ENCODE peak calls at places on chromosomes 11 and 22, in five cellular contexts. A is mammary epithelial cell, U is hepatocyte, E is HCT116, Z is cardiac muscle cell. Y is an unnamed sample. For H3K4me1, the result is how much of the 10 kb centered on the place peaks cover.

GRCh38 chr22:39598017-39598965 is 27.7 kb downstream of the CACNA1I start:
- DNase-seq in A (peak), U (peak), E (peak), Z (peak), Y (peak)

GRCh38 chr11:117824571-117825537 is at the start of gene FXYD2:
- DNase-seq in A (no peak), U (no peak), E (no peak), Z (peak), Y (no peak)

GRCh38 chr11:75797116-75797515 is 17.9 kb upstream of the UVRAG start:
- DNase-seq in A (no peak), U (no peak), E (no peak), Z (no peak), Y (no peak)

GRCh38 chr11:48020092-48020755 is 39.9 kb downstream of the PTPRJ start:
- DNase-seq in A (no peak), U (no peak), E (no peak), Z (peak), Y (no peak)

GRCh38 chr22:41940853-41941765 is 5.8 kb downstream of the CENPM start:
- DNase-seq in A (peak), U (peak), E (no peak), Z (peak), Y (peak)

GRCh38 chr22:29150701-29151100 is 55.0 kb upstream of the EMID1 start:
- DNase-seq in A (no peak), U (no peak), E (no peak), Z (no peak), Y (no peak)

GRCh38 chr11:26193714-26194373 is 138.1 kb upstream of the ANO3 start:
- DNase-seq in A (no peak), U (peak), E (no peak), Z (no peak), Y (no peak)

GRCh38 chr22:44665115-44665514 is 36.9 kb upstream of the PRR5 start:
- DNase-seq in A (no peak), U (no peak), E (no peak), Z (peak), Y (no peak)

GRCh38 chr11:119672597-119672996 is 56.4 kb downstream of the NECTIN1 start:
- DNase-seq in A (no peak), U (no peak), E (no peak), Z (no peak), Y (no peak)

GRCh38 chr11:111514216-111515031 is at the start of gene HOATZ:
- DNase-seq in A (no peak), U (peak), E (no peak), Z (peak), Y (no peak)

GRCh38 chr11:118912742-118913410 is 12.8 kb downstream of the BCL9L start:
- DNase-seq in A (peak), U (peak), E (no peak), Z (no peak), Y (no peak)

GRCh38 chr11:107468596-107468995 is 11.0 kb upstream of the CWF19L2 start:
- DNase-seq in A (peak), U (peak), E (no peak), Z (peak), Y (no peak)

GRCh38 chr11:76234704-76235232 is 28.5 kb upstream of the WNT11 start:
- DNase-seq in A (no peak), U (no peak), E (no peak), Z (no peak), Y (no peak)

GRCh38 chr11:16771350-16772140 is 33.1 kb downstream of the C11orf58 start:
- DNase-seq in A (no peak), U (no peak), E (no peak), Z (no peak), Y (no peak)

GRCh38 chr11:120205596-120206161 is 5.2 kb upstream of the OAF start:
- DNase-seq in A (peak), U (no peak), E (no peak), Z (peak), Y (no peak)

GRCh38 chr11:68707527-68707926 is 23.2 kb downstream of the GAL start:
- DNase-seq in A (no peak), U (no peak), E (no peak), Z (no peak), Y (no peak)

GRCh38 chr11:119902656-119903181 is 173.7 kb upstream of the NECTIN1 start:
- DNase-seq in A (no peak), U (no peak), E (no peak), Z (no peak), Y (no peak)

GRCh38 chr22:40121463-40121862 is 56.3 kb upstream of the TNRC6B start:
- DNase-seq in A (no peak), U (no peak), E (no peak), Z (no peak), Y (no peak)

GRCh38 chr11:6402561-6402981 is 12.3 kb downstream of the SMPD1 start:
- DNase-seq in A (no peak), U (no peak), E (no peak), Z (no peak), Y (no peak)

GRCh38 chr11:3022982-3023381 is 30.9 kb upstream of the NAP1L4 start:
- DNase-seq in A (peak), U (peak), E (no peak), Z (peak), Y (no peak)

GRCh38 chr11:69167916-69168691 is 12.4 kb downstream of the SMIM38 start:
- DNase-seq in A (peak), U (no peak), E (no peak), Z (peak), Y (no peak)

GRCh38 chr11:16805942-16806341 is 67.5 kb downstream of the C11orf58 start:
- DNase-seq in A (no peak), U (no peak), E (no peak), Z (no peak), Y (no peak)

GRCh38 chr11:70644343-70645060 is 246.2 kb downstream of the CTTN start:
- DNase-seq in A (no peak), U (no peak), E (no peak), Z (no peak), Y (no peak)
- H3K4me1 ChIP-seq in A (under half), U (under half), E (under half), Z (under half), Y (under half)

GRCh38 chr11:45090607-45091006 is 55.8 kb upstream of the PRDM11 start:
- DNase-seq in A (no peak), U (no peak), E (no peak), Z (no peak), Y (no peak)

GRCh38 chr11:45092901-45093760 is 53.3 kb upstream of the PRDM11 start:
- DNase-seq in A (peak), U (no peak), E (no peak), Z (peak), Y (no peak)

GRCh38 chr11:45093761-45094455 is 52.5 kb upstream of the PRDM11 start:
- DNase-seq in A (no peak), U (no peak), E (no peak), Z (no peak), Y (no peak)

GRCh38 chr11:45089845-45090499 is 56.5 kb upstream of the PRDM11 start:
- DNase-seq in A (peak), U (no peak), E (no peak), Z (peak), Y (no peak)

DNA sequence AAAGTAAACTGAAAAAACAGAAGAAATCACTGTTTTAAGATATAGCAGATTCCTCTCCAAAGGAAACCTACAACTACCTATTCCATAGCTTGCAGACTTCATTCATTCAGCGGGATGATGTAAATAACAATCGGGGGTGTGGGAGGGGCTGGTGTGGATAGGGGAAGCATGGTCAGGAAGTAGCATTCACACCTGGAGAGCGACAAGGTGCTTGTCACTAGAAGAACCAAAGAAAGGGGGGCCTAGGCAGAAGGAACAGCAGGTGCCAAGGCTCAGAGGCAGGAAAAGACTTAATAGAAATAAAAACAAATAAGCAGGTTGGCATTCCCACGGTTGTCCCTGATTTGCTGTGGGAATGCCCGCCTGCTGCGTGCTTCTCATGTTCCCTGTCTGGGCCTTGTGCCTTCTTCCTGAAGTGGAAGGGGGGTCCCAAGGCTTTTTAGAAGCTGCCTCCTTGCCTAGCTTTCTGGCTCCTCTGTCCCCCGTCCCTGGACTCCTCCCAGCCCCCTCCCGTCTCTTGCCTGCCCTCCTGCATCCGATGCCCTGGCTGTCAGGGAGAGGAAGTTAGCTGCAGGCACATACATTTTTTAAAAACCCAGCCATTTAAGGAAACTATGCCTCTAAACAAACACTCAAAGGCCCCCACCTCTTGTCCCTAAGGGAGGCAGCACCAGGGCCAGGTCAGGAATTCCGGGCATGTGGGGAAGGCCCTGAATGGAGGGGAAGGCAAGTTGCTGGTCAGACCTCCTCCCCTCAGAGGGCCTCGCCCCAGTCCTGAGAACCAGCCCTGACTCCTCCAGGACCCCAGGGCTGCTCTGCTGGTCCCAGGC is 54.7 kb upstream of the PRDM11 start:
- DNase-seq in A (no peak), U (no peak), E (no peak), Z (peak), Y (no peak)
- H3K4me1 ChIP-seq in A (under half), U (under half), E (under half), Z (under half), Y (under half)

GRCh38 chr11:33655842-33656600 is 44.6 kb downstream of the C11orf91 start:
- DNase-seq in A (peak), U (no peak), E (no peak), Z (no peak), Y (no peak)

GRCh38 chr11:33659370-33660139 is 41.1 kb downstream of the C11orf91 start:
- DNase-seq in A (no peak), U (no peak), E (no peak), Z (no peak), Y (no peak)

GRCh38 chr11:33658195-33658900 is 42.3 kb downstream of the C11orf91 start:
- DNase-seq in A (no peak), U (no peak), E (no peak), Z (no peak), Y (no peak)

GRCh38 chr11:33656768-33657167 is 43.9 kb downstream of the C11orf91 start:
- DNase-seq in A (no peak), U (no peak), E (no peak), Z (no peak), Y (no peak)

GRCh38 chr11:33657757-33658156 is 42.9 kb downstream of the C11orf91 start:
- DNase-seq in A (no peak), U (no peak), E (no peak), Z (no peak), Y (no peak)
- H3K4me1 ChIP-seq in A (under half), U (under half), E (under half), Z (under half), Y (under half)

GRCh38 chr22:23184764-23185113 is 4.4 kb downstream of the BCR start:
- DNase-seq in A (no peak), U (no peak), E (no peak), Z (no peak), Y (no peak)
- H3K4me1 ChIP-seq in A (under half), U (under half), E (under half), Z (under half), Y (under half)

GRCh38 chr11:12142909-12143308 is 32.5 kb downstream of the MICAL2 start:
- DNase-seq in A (no peak), U (no peak), E (no peak), Z (no peak), Y (no peak)
- H3K4me1 ChIP-seq in A (under half), U (half or more), E (under half), Z (under half), Y (under half)